ENCODE peak calls at places on chromosome 22, in four cellular contexts. One of them, this sample, is unnamed.

GRCh38 chr22:30298005-30298701 is 8.8 kb upstream of the CASTOR1 start:
- DNase-seq in GM12878: no peak
- DNase-seq in HepG2: no peak
- DNase-seq in K562: no peak
- DNase-seq in this sample: no peak

GRCh38 chr22:50691521-50691920 is 18.9 kb downstream of the SHANK3 start:
- DNase-seq in HepG2: peak
- DNase-seq in GM12878: peak
- DNase-seq in K562: peak
- DNase-seq in this sample: no peak

GRCh38 chr22:21641795-21642583 is at the start of gene SDF2L1:
- DNase-seq in K562: peak
- DNase-seq in HepG2: peak
- DNase-seq in GM12878: peak
- DNase-seq in this sample: peak

GRCh38 chr22:37511368-37512104 is 7.7 kb downstream of the CARD10 start:
- DNase-seq in HepG2: no peak
- DNase-seq in K562: no peak
- DNase-seq in GM12878: no peak
- DNase-seq in this sample: no peak

GRCh38 chr22:36411589-36412258 is 24.0 kb upstream of the MYH9 start:
- DNase-seq in HepG2: peak
- DNase-seq in K562: no peak
- DNase-seq in GM12878: no peak
- DNase-seq in this sample: no peak

GRCh38 chr22:47309476-47309875 is 547.0 kb downstream of the TBC1D22A start:
- DNase-seq in HepG2: no peak
- DNase-seq in GM12878: no peak
- DNase-seq in K562: no peak
- DNase-seq in this sample: no peak

GRCh38 chr22:50548913-50549790 is 3.5 kb downstream of the KLHDC7B start:
- DNase-seq in HepG2: no peak
- DNase-seq in K562: no peak
- DNase-seq in GM12878: no peak
- DNase-seq in this sample: no peak

GRCh38 chr22:45476814-45477213 is 25.9 kb upstream of the FBLN1 start:
- DNase-seq in HepG2: peak
- DNase-seq in GM12878: no peak
- DNase-seq in K562: no peak
- DNase-seq in this sample: no peak

GRCh38 chr22:40721266-40721665 is 42.0 kb downstream of the MCHR1 start:
- DNase-seq in GM12878: no peak
- DNase-seq in HepG2: peak
- DNase-seq in K562: peak
- DNase-seq in this sample: no peak

GRCh38 chr22:42800731-42801536 is 56.1 kb downstream of the ARFGAP3 start:
- DNase-seq in K562: no peak
- DNase-seq in HepG2: peak
- DNase-seq in GM12878: no peak
- DNase-seq in this sample: no peak

GRCh38 chr22:28171713-28172112 is 252.7 kb upstream of the PITPNB start:
- DNase-seq in GM12878: no peak
- DNase-seq in K562: no peak
- DNase-seq in HepG2: no peak
- DNase-seq in this sample: no peak

GRCh38 chr22:46303347-46303965 is 6.8 kb downstream of the GTSE1 start:
- DNase-seq in GM12878: no peak
- DNase-seq in HepG2: no peak
- DNase-seq in K562: no peak
- DNase-seq in this sample: no peak

GRCh38 chr22:45680932-45681700 is 9.5 kb downstream of the ATXN10 start:
- DNase-seq in GM12878: no peak
- DNase-seq in HepG2: no peak
- DNase-seq in K562: no peak
- DNase-seq in this sample: no peak

GRCh38 chr22:50641696-50642607 is 14.0 kb upstream of the ARSA start:
- DNase-seq in GM12878: no peak
- DNase-seq in K562: no peak
- DNase-seq in HepG2: peak
- DNase-seq in this sample: peak

GRCh38 chr22:37823134-37823985 is at the start of gene GALR3:
- DNase-seq in GM12878: no peak
- DNase-seq in HepG2: no peak
- DNase-seq in K562: no peak
- DNase-seq in this sample: no peak

GRCh38 chr22:50686794-50687193 is 14.2 kb downstream of the SHANK3 start:
- DNase-seq in HepG2: no peak
- DNase-seq in GM12878: no peak
- DNase-seq in K562: no peak
- DNase-seq in this sample: no peak

GRCh38 chr22:42277988-42278776 is 7.7 kb upstream of the TCF20 start:
- DNase-seq in GM12878: no peak
- DNase-seq in K562: no peak
- DNase-seq in HepG2: no peak
- DNase-seq in this sample: no peak

GRCh38 chr22:27993774-27994350 is 74.8 kb upstream of the PITPNB start:
- DNase-seq in K562: no peak
- DNase-seq in GM12878: no peak
- DNase-seq in HepG2: no peak
- DNase-seq in this sample: no peak

GRCh38 chr22:28245579-28246224 is 326.6 kb upstream of the PITPNB start:
- DNase-seq in K562: no peak
- DNase-seq in GM12878: no peak
- DNase-seq in HepG2: peak
- DNase-seq in this sample: no peak

GRCh38 chr22:46360891-46361290 is 25.4 kb downstream of the TRMU start:
- DNase-seq in K562: no peak
- DNase-seq in GM12878: no peak
- DNase-seq in HepG2: no peak
- DNase-seq in this sample: no peak

GRCh38 chr22:35522571-35523149 is 18.0 kb upstream of the RASD2 start:
- DNase-seq in K562: no peak
- DNase-seq in HepG2: no peak
- DNase-seq in GM12878: no peak
- DNase-seq in this sample: no peak

GRCh38 chr22:35473971-35474370 is 66.7 kb upstream of the RASD2 start:
- DNase-seq in K562: no peak
- DNase-seq in HepG2: no peak
- DNase-seq in GM12878: no peak
- DNase-seq in this sample: no peak

GRCh38 chr22:36015806-36016519 is 12.7 kb downstream of the RBFOX2 start:
- DNase-seq in HepG2: no peak
- DNase-seq in GM12878: no peak
- DNase-seq in K562: no peak
- DNase-seq in this sample: no peak

GRCh38 chr22:44963832-44964721 is 45.7 kb downstream of the PHF21B start:
- DNase-seq in K562: no peak
- DNase-seq in HepG2: no peak
- DNase-seq in GM12878: no peak
- DNase-seq in this sample: no peak

DNA sequence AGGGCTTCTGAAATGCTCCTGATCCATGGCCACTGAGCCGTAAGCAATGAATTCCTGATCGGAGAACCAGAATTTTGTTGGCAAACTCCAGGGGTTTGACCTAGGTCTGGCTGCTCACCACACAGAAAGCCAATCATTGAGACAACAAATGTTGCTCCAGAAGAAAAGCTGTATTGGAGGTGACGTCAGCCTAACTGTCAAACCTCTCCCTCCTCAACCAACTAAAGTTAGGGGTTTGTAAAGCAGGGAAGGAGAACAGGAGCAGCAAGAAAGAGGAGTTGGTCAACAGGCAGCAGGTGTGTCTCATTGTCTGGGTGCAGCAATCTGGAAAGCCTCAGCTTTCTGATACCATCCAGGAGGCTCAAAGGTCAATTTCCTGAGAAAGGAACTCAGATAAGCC is 133.7 kb upstream of the SEZ6L start:
- DNase-seq in GM12878: no peak
- DNase-seq in HepG2: no peak
- DNase-seq in K562: no peak
- DNase-seq in this sample: no peak
- TF ChIP-seq USF2 in GM12878: no peak
- TF ChIP-seq USF2 in HepG2: no peak
- TF ChIP-seq USF2 in K562: no peak
- TF ChIP-seq USF2 in this sample: no peak

GRCh38 chr22:17407643-17408042 is 38.4 kb downstream of the CECR2 start:
- DNase-seq in GM12878: no peak
- DNase-seq in K562: no peak
- DNase-seq in HepG2: no peak
- DNase-seq in this sample: no peak

GRCh38 chr22:17410576-17410975 is 41.3 kb downstream of the CECR2 start:
- DNase-seq in K562: no peak
- DNase-seq in GM12878: no peak
- DNase-seq in HepG2: no peak
- DNase-seq in this sample: no peak

GRCh38 chr22:17411213-17411612 is 42.0 kb downstream of the CECR2 start:
- DNase-seq in K562: no peak
- DNase-seq in HepG2: no peak
- DNase-seq in GM12878: no peak
- DNase-seq in this sample: no peak

DNA sequence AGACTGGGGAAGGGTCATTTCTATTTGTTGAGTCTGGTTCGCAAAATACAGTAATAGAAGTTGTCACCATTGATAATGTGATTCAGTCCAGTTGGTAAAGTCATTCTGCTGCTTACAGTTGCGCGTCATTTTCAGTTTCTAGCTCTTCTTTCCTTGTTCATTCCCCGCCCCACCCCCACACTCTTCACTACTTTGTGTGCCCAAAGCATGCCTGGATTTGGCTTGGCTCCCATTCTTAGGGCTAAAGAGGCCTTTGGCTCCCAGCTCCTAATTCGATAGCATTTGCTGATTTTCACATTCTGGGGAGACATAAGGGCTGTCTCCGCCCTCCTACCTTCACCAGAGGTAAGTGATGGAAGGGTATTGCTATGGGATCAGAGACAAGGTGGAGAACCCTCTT is 43.0 kb downstream of the CECR2 start:
- DNase-seq in GM12878: no peak
- DNase-seq in K562: no peak
- DNase-seq in HepG2: no peak
- DNase-seq in this sample: no peak
- TF ChIP-seq CBFB in GM12878: no peak
- TF ChIP-seq CBFB in K562: no peak
- TF ChIP-seq CBFB in HepG2: no peak
- TF ChIP-seq CBFB in this sample: no peak

GRCh38 chr22:19805821-19806212 is 45.2 kb downstream of the TBX1 start:
- DNase-seq in K562: no peak
- DNase-seq in HepG2: no peak
- DNase-seq in GM12878: no peak
- DNase-seq in this sample: peak
- TF ChIP-seq USF2 in K562: no peak
- TF ChIP-seq USF2 in HepG2: no peak
- TF ChIP-seq USF2 in GM12878: no peak
- TF ChIP-seq USF2 in this sample: no peak

GRCh38 chr22:38826801-38827200 is 17.0 kb downstream of the NPTXR start:
- DNase-seq in K562: no peak
- DNase-seq in GM12878: no peak
- DNase-seq in HepG2: no peak
- DNase-seq in this sample: no peak
- TF ChIP-seq CBFB in K562: no peak
- TF ChIP-seq CBFB in GM12878: no peak
- TF ChIP-seq CBFB in HepG2: no peak
- TF ChIP-seq CBFB in this sample: no peak

DNA sequence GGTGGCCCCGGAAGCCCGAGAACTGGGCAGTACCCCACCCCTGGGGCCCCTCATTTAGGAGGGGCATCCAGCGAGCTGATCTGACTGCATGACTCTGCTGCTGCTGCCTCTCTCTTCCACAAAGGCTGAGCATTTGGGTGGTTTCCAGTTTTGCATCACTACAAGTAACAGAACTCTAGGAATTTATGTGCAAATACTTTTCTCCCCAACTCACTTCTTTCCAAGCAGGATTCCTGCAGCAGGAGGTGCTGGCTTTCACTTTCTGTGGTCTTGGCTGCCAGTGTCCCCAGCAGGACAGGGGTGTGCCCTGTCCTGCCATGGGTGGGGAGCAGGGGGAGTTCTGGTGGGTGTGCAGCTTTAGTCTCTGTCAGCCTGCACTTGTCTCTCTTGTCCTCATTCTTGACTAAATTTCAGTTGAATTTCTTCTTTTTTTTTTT is 21.2 kb downstream of the UPB1 start:
- DNase-seq in GM12878: no peak
- DNase-seq in K562: no peak
- DNase-seq in HepG2: peak
- DNase-seq in this sample: no peak
- TF ChIP-seq USF2 in GM12878: no peak
- TF ChIP-seq USF2 in K562: no peak
- TF ChIP-seq USF2 in HepG2: no peak
- TF ChIP-seq USF2 in this sample: no peak

GRCh38 chr22:48940266-48940987 is 887.2 kb downstream of the BRD1 start:
- DNase-seq in GM12878: no peak
- DNase-seq in K562: no peak
- DNase-seq in HepG2: no peak
- DNase-seq in this sample: no peak
- TF ChIP-seq CBFB in GM12878: no peak
- TF ChIP-seq CBFB in K562: no peak
- TF ChIP-seq CBFB in HepG2: no peak
- TF ChIP-seq CBFB in this sample: no peak